ENCODE peak calls at places on chromosomes 13 and 19, in seven cellular contexts. P, T, E, J, I, Y and K are unnamed samples.

GRCh38 chr19:13813147-13813546 is 17.9 kb downstream of the ZSWIM4 start:
- DNase-seq in P (no peak), T (no peak), E (no peak), J (no peak), I (no peak), Y (no peak), K (no peak)

GRCh38 chr13:84132491-84132890 is 250.2 kb upstream of the SLITRK1 start:
- DNase-seq in P (no peak), T (no peak), E (no peak), J (no peak), I (no peak), Y (no peak), K (no peak)

GRCh38 chr13:111202745-111203144 is 87.6 kb downstream of the ARHGEF7 start:
- DNase-seq in P (no peak), T (no peak), E (no peak), J (peak; percentile 89), I (peak; percentile 71), Y (no peak), K (no peak)

GRCh38 chr13:45055198-45055901 is 65.0 kb upstream of the GTF2F2 start:
- DNase-seq in P (no peak), T (no peak), E (peak; percentile 60), J (peak; percentile 97), I (no peak), Y (no peak), K (no peak)

GRCh38 chr13:100234006-100234405 is 145.1 kb downstream of the PCCA start:
- DNase-seq in P (no peak), T (peak; percentile 66), E (no peak), J (no peak), I (no peak), Y (no peak), K (no peak)

GRCh38 chr13:42821437-42821836 is 40.1 kb downstream of the FAM216B start:
- DNase-seq in P (no peak), T (no peak), E (no peak), J (peak; percentile 75), I (no peak), Y (no peak), K (no peak)

GRCh38 chr19:43984687-43985000 is 656 bp downstream of the ZNF155 start:
- DNase-seq in P (no peak), T (no peak), E (no peak), J (no peak), I (no peak), Y (no peak), K (no peak)

GRCh38 chr13:40187836-40188591 is 478.4 kb downstream of the FOXO1 start:
- DNase-seq in P (no peak), T (no peak), E (peak; percentile 67), J (peak; percentile 12), I (no peak), Y (no peak), K (no peak)

GRCh38 chr13:95191821-95192220 is 109.4 kb downstream of the ABCC4 start:
- DNase-seq in P (peak; percentile 66), T (peak; percentile 89), E (peak; percentile 74), J (peak; percentile 59), I (peak; percentile 60), Y (peak; percentile 90), K (peak; percentile 88)

GRCh38 chr13:24627864-24628418 is 52.3 kb upstream of the ATP12A start:
- DNase-seq in P (no peak), T (no peak), E (no peak), J (no peak), I (no peak), Y (no peak), K (no peak)

GRCh38 chr13:45615501-45616101 is at the start of gene ERICH6B:
- DNase-seq in P (peak; percentile 17), T (peak; percentile 92), E (no peak), J (peak; percentile 36), I (no peak), Y (peak; percentile 74), K (no peak)

GRCh38 chr19:57747472-57747807 is 825 bp downstream of the ZNF776 start:
- DNase-seq in P (no peak), T (no peak), E (no peak), J (no peak), I (peak; percentile 3), Y (no peak), K (no peak)

GRCh38 chr13:33761744-33762143 is 56.2 kb upstream of the RFC3 start:
- DNase-seq in P (no peak), T (peak; percentile 26), E (no peak), J (peak; percentile 27), I (peak; percentile 29), Y (no peak), K (no peak)

GRCh38 chr19:39599116-39599515 is 3.2 kb upstream of the LGALS13 start:
- DNase-seq in P (no peak), T (peak; percentile 77), E (peak; percentile 52), J (peak; percentile 16), I (peak; percentile 72), Y (no peak), K (no peak)

GRCh38 chr13:43132911-43133310 is 109.5 kb downstream of the DNAJC15 start:
- DNase-seq in P (no peak), T (peak; percentile 26), E (no peak), J (no peak), I (no peak), Y (no peak), K (no peak)

GRCh38 chr19:47445937-47446402 is 25.7 kb downstream of the SLC8A2 start:
- DNase-seq in P (peak; percentile 9), T (peak; percentile 58), E (peak; percentile 71), J (no peak), I (peak; percentile 66), Y (peak; percentile 89), K (no peak)

GRCh38 chr13:42524487-42525034 is 49.4 kb upstream of the TNFSF11 start:
- DNase-seq in P (no peak), T (no peak), E (no peak), J (no peak), I (no peak), Y (no peak), K (no peak)

GRCh38 chr13:77274126-77274525 is 52.8 kb downstream of the MYCBP2 start:
- DNase-seq in P (no peak), T (no peak), E (no peak), J (no peak), I (peak; percentile 2), Y (no peak), K (no peak)

GRCh38 chr13:45737571-45738002 is 35.5 kb downstream of the CBY2 start:
- DNase-seq in P (no peak), T (no peak), E (no peak), J (no peak), I (no peak), Y (no peak), K (no peak)

GRCh38 chr19:9986787-9987281 is 23.5 kb downstream of the COL5A3 start:
- DNase-seq in P (peak; percentile 36), T (peak; percentile 69), E (no peak), J (peak; percentile 56), I (no peak), Y (no peak), K (peak; percentile 47)

GRCh38 chr19:46772170-46773017 is 16.0 kb downstream of the SLC1A5 start:
- DNase-seq in P (no peak), T (no peak), E (no peak), J (no peak), I (no peak), Y (no peak), K (no peak)

GRCh38 chr13:113905018-113905417 is 41.1 kb upstream of the GAS6 start:
- DNase-seq in P (no peak), T (no peak), E (peak; percentile 5), J (no peak), I (no peak), Y (no peak), K (peak; percentile 5)